ENCODE peak calls at places on chromosome 11, in eight cellular contexts. U, S, E, M, Y, D, A and W are unnamed samples.
A peak's percentile ranks its signal among the peaks of the same experiment; 100 is the strongest.

GRCh38 chr11:73716153-73717056 is 44.5 kb downstream of the RAB6A start:
- DNase-seq in U (no peak), S (no peak), E (no peak), M (no peak), Y (no peak), D (peak; percentile 33), A (no peak), W (no peak)

GRCh38 chr11:134312223-134312622 is 19.6 kb upstream of the GLB1L2 start:
- DNase-seq in U (no peak), S (no peak), E (no peak), M (no peak), Y (no peak), D (no peak), A (no peak), W (no peak)

GRCh38 chr11:134231958-134232674 is 7.6 kb downstream of the VPS26B start:
- DNase-seq in U (no peak), S (peak; percentile 38), E (no peak), M (no peak), Y (no peak), D (no peak), A (no peak), W (no peak)

GRCh38 chr11:76073716-76074115 is 132.6 kb downstream of the WNT11 start:
- DNase-seq in U (no peak), S (no peak), E (peak; percentile 47), M (no peak), Y (no peak), D (peak; percentile 29), A (no peak), W (no peak)

GRCh38 chr11:111939836-111940604 is 2.9 kb downstream of the DIXDC1 start:
- DNase-seq in U (no peak), S (peak; percentile 65), E (peak; percentile 96), M (no peak), Y (no peak), D (no peak), A (peak; percentile 69), W (no peak)

GRCh38 chr11:100719362-100719761 is 32.3 kb downstream of the ARHGAP42 start:
- DNase-seq in U (no peak), S (peak; percentile 53), E (peak; percentile 54), M (no peak), Y (peak; percentile 23), D (no peak), A (peak; percentile 24), W (peak; percentile 69)

GRCh38 chr11:130675456-130675855 is 227.0 kb downstream of the ADAMTS15 start:
- DNase-seq in U (no peak), S (peak; percentile 52), E (peak; percentile 75), M (no peak), Y (peak; percentile 87), D (peak; percentile 37), A (no peak), W (peak; percentile 42)

GRCh38 chr11:76756341-76756771 is 26.8 kb upstream of the TSKU start:
- DNase-seq in U (no peak), S (peak; percentile 66), E (no peak), M (no peak), Y (no peak), D (peak; percentile 10), A (no peak), W (no peak)

GRCh38 chr11:113386866-113387265 is 713 bp upstream of the ANKK1 start:
- DNase-seq in U (no peak), S (no peak), E (no peak), M (no peak), Y (no peak), D (no peak), A (no peak), W (no peak)

GRCh38 chr11:109422755-109423113 is 744 bp downstream of the C11orf87 start:
- DNase-seq in U (no peak), S (peak; percentile 23), E (no peak), M (no peak), Y (no peak), D (peak; percentile 39), A (peak; percentile 19), W (no peak)

GRCh38 chr11:39174228-39174627 is 2285.2 kb downstream of the LRRC4C start:
- DNase-seq in U (no peak), S (no peak), E (no peak), M (no peak), Y (no peak), D (no peak), A (no peak), W (no peak)

GRCh38 chr11:58530236-58530635 is 22.3 kb upstream of the OR5B21 start:
- DNase-seq in U (no peak), S (no peak), E (no peak), M (no peak), Y (no peak), D (no peak), A (no peak), W (no peak)

GRCh38 chr11:65821107-65821506 is 12.7 kb upstream of the SNX32 start:
- DNase-seq in U (no peak), S (no peak), E (no peak), M (no peak), Y (no peak), D (no peak), A (no peak), W (no peak)

GRCh38 chr11:27757953-27758352 is 57.7 kb upstream of the BDNF start:
- DNase-seq in U (no peak), S (no peak), E (peak; percentile 98), M (no peak), Y (no peak), D (no peak), A (peak; percentile 3), W (no peak)

GRCh38 chr11:108609681-108610080 is 16.1 kb upstream of the EXPH5 start:
- DNase-seq in U (no peak), S (no peak), E (peak; percentile 75), M (no peak), Y (no peak), D (no peak), A (peak; percentile 69), W (no peak)

GRCh38 chr11:97964332-97965004 is 1056.3 kb upstream of the CNTN5 start:
- DNase-seq in U (no peak), S (no peak), E (no peak), M (no peak), Y (no peak), D (no peak), A (no peak), W (no peak)

GRCh38 chr11:134516529-134516928 is 104.5 kb upstream of the B3GAT1 start:
- DNase-seq in U (peak; percentile 1), S (peak; percentile 40), E (no peak), M (no peak), Y (no peak), D (no peak), A (no peak), W (peak; percentile 78)

GRCh38 chr11:130161441-130161840 is 1.9 kb downstream of the ST14 start:
- DNase-seq in U (no peak), S (no peak), E (no peak), M (no peak), Y (no peak), D (no peak), A (no peak), W (no peak)

GRCh38 chr11:12258451-12258850 is 118.9 kb upstream of the PARVA start:
- DNase-seq in U (no peak), S (no peak), E (peak; percentile 70), M (no peak), Y (no peak), D (no peak), A (no peak), W (no peak)

GRCh38 chr11:2380807-2381350 is 3.8 kb downstream of the CD81 start:
- DNase-seq in U (no peak), S (no peak), E (no peak), M (no peak), Y (peak; percentile 75), D (no peak), A (no peak), W (no peak)
- H3K4me3 ChIP-seq in U (no peak overlapping the region), S (no peak overlapping the region), E (peak overlapping the region; percentile 16), M (peak overlapping the region; percentile 90), Y (peak overlapping the region; percentile 100), D (no peak overlapping the region), A (no peak overlapping the region), W (no peak overlapping the region)

DNA sequence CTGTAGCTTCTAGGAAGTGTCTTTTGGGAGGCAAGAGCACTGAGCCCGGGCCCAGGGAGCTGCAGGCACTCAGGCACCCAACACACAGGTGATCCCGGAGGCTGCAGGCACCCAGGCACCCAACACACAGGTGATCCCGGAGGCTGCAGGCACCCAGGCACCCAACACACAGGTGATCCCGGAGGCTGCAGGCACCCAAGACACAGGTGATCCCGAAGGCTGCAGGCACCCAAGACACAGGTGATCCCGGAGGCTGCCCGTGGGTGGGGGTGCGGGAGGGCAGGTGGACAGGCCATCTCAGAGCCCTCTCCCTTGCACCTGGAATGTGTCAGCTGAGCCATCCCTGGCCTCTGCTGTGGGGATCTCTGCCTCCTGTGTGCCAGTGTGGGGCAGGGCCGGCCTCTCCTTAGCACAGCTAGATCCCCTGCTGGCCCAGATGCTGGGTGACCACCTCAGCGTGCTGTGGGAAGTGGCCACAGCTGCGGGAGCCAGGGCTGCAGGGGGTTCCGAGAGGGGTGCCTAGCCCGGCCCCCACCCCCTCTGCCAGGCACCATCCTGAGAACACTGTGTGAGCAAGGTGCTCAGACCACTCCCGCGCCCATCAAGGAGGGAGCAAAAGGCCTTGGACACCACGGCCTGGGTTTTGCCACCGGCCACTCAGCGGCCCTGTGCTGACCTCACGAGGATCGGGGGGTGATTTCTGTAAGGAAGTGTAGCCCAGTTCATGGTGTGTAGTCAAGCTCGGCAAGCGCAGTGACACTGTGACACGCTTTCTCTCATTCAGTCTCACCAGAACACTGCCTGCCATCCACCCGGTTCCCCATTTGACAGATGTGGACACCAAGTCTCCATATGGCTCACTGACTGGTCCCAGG is 14.2 kb downstream of the MRGPRG start:
- DNase-seq in U (no peak), S (no peak), E (no peak), M (no peak), Y (no peak), D (no peak), A (no peak), W (no peak)
- H3K27me3 ChIP-seq in U (no peaks in the 10 kb centered on the region), S (peaks cover 13% of the 10 kb centered on the region), E (peaks cover 28% of the 10 kb centered on the region), M (peaks cover 8% of the 10 kb centered on the region), Y (peaks cover 55% of the 10 kb centered on the region), D (peaks cover 19% of the 10 kb centered on the region), A (peaks cover 26% of the 10 kb centered on the region), W (peaks cover 6% of the 10 kb centered on the region)

GRCh38 chr11:70517203-70517602 is 118.9 kb downstream of the CTTN start:
- DNase-seq in U (no peak), S (no peak), E (no peak), M (no peak), Y (no peak), D (no peak), A (no peak), W (no peak)

GRCh38 chr11:70521475-70522260 is 123.3 kb downstream of the CTTN start:
- DNase-seq in U (no peak), S (peak; percentile 26), E (no peak), M (no peak), Y (no peak), D (no peak), A (no peak), W (peak; percentile 55)

GRCh38 chr11:70522261-70522612 is 123.9 kb downstream of the CTTN start:
- DNase-seq in U (no peak), S (no peak), E (no peak), M (no peak), Y (no peak), D (no peak), A (no peak), W (no peak)

GRCh38 chr11:70519117-70519516 is 120.8 kb downstream of the CTTN start:
- DNase-seq in U (no peak), S (peak; percentile 0), E (peak; percentile 17), M (no peak), Y (no peak), D (no peak), A (no peak), W (no peak)

GRCh38 chr11:70517996-70518907 is 119.9 kb downstream of the CTTN start:
- DNase-seq in U (no peak), S (peak; percentile 19), E (peak; percentile 96), M (no peak), Y (no peak), D (no peak), A (peak; percentile 95), W (peak; percentile 4)
- TF ChIP-seq CTCF in U (no peak), S (no peak), E (no peak), M (no peak), Y (no peak), D (no peak), A (no peak), W (no peak)

GRCh38 chr11:45750439-45750838 is 54.5 kb upstream of the SLC35C1 start:
- DNase-seq in U (no peak), S (no peak), E (no peak), M (no peak), Y (no peak), D (no peak), A (no peak), W (no peak)
- H3K4me3 ChIP-seq in U (no peak overlapping the region), S (no peak overlapping the region), E (no peak overlapping the region), M (no peak overlapping the region), Y (no peak overlapping the region), D (no peak overlapping the region), A (no peak overlapping the region), W (no peak overlapping the region)